ENCODE peak calls at places on chromosomes 5 and 9, in nine cellular contexts. One of them, this sample, is unnamed.

GRCh38 chr5:147455321-147455720 is 54.5 kb downstream of the DPYSL3 start:
- DNase-seq in CD14-positive monocyte: no peak
- DNase-seq in left ventricle myocardium inferior: no peak
- DNase-seq in breast epithelium: no peak
- DNase-seq in esophagus squamous epithelium: no peak
- DNase-seq in dorsolateral prefrontal cortex: no peak
- DNase-seq in progenitor cell of endocrine pancreas: no peak
- DNase-seq in osteocyte: no peak
- DNase-seq in GM13977: peak; percentile 50
- DNase-seq in this sample: no peak

GRCh38 chr9:116058421-116058820 is 95.2 kb upstream of the PAPPA start:
- DNase-seq in CD14-positive monocyte: no peak
- DNase-seq in breast epithelium: no peak
- DNase-seq in dorsolateral prefrontal cortex: no peak
- DNase-seq in left ventricle myocardium inferior: no peak
- DNase-seq in esophagus squamous epithelium: no peak
- DNase-seq in GM13977: no peak
- DNase-seq in progenitor cell of endocrine pancreas: no peak
- DNase-seq in osteocyte: no peak
- DNase-seq in this sample: no peak

GRCh38 chr5:179680780-179681411 is at the start of gene CBY3:
- DNase-seq in esophagus squamous epithelium: no peak
- DNase-seq in CD14-positive monocyte: no peak
- DNase-seq in progenitor cell of endocrine pancreas: no peak
- DNase-seq in left ventricle myocardium inferior: no peak
- DNase-seq in GM13977: no peak
- DNase-seq in breast epithelium: no peak
- DNase-seq in osteocyte: no peak
- DNase-seq in dorsolateral prefrontal cortex: no peak
- DNase-seq in this sample: no peak

GRCh38 chr5:66567474-66567873 is 28.7 kb upstream of the MAST4 start:
- DNase-seq in breast epithelium: no peak
- DNase-seq in CD14-positive monocyte: no peak
- DNase-seq in osteocyte: no peak
- DNase-seq in esophagus squamous epithelium: no peak
- DNase-seq in GM13977: no peak
- DNase-seq in dorsolateral prefrontal cortex: no peak
- DNase-seq in left ventricle myocardium inferior: no peak
- DNase-seq in progenitor cell of endocrine pancreas: no peak
- DNase-seq in this sample: no peak

GRCh38 chr9:6226696-6227095 is 11.1 kb downstream of the IL33 start:
- DNase-seq in osteocyte: no peak
- DNase-seq in esophagus squamous epithelium: no peak
- DNase-seq in progenitor cell of endocrine pancreas: no peak
- DNase-seq in GM13977: no peak
- DNase-seq in breast epithelium: no peak
- DNase-seq in dorsolateral prefrontal cortex: no peak
- DNase-seq in left ventricle myocardium inferior: no peak
- DNase-seq in CD14-positive monocyte: no peak
- DNase-seq in this sample: no peak

GRCh38 chr5:83925952-83926351 is 205.3 kb upstream of the HAPLN1 start:
- DNase-seq in dorsolateral prefrontal cortex: no peak
- DNase-seq in osteocyte: no peak
- DNase-seq in progenitor cell of endocrine pancreas: no peak
- DNase-seq in left ventricle myocardium inferior: no peak
- DNase-seq in breast epithelium: no peak
- DNase-seq in esophagus squamous epithelium: no peak
- DNase-seq in CD14-positive monocyte: no peak
- DNase-seq in GM13977: no peak
- DNase-seq in this sample: no peak

GRCh38 chr9:109717342-109717741 is 62.7 kb upstream of the PALM2AKAP2 start:
- DNase-seq in left ventricle myocardium inferior: no peak
- DNase-seq in esophagus squamous epithelium: no peak
- DNase-seq in breast epithelium: no peak
- DNase-seq in progenitor cell of endocrine pancreas: no peak
- DNase-seq in CD14-positive monocyte: no peak
- DNase-seq in dorsolateral prefrontal cortex: no peak
- DNase-seq in GM13977: no peak
- DNase-seq in osteocyte: no peak
- DNase-seq in this sample: no peak

GRCh38 chr9:91214086-91214485 is 147.6 kb downstream of the AUH start:
- DNase-seq in left ventricle myocardium inferior: no peak
- DNase-seq in progenitor cell of endocrine pancreas: no peak
- DNase-seq in dorsolateral prefrontal cortex: no peak
- DNase-seq in breast epithelium: no peak
- DNase-seq in GM13977: no peak
- DNase-seq in CD14-positive monocyte: no peak
- DNase-seq in osteocyte: no peak
- DNase-seq in esophagus squamous epithelium: no peak
- DNase-seq in this sample: no peak

GRCh38 chr5:148808864-148809642 is 17.4 kb upstream of the ADRB2 start:
- DNase-seq in dorsolateral prefrontal cortex: no peak
- DNase-seq in left ventricle myocardium inferior: peak; percentile 22
- DNase-seq in esophagus squamous epithelium: no peak
- DNase-seq in osteocyte: no peak
- DNase-seq in progenitor cell of endocrine pancreas: no peak
- DNase-seq in GM13977: peak; percentile 59
- DNase-seq in CD14-positive monocyte: peak; percentile 66
- DNase-seq in breast epithelium: no peak
- DNase-seq in this sample: no peak

GRCh38 chr5:65928341-65928752 is 2.0 kb downstream of the ERBIN start:
- DNase-seq in breast epithelium: no peak
- DNase-seq in osteocyte: no peak
- DNase-seq in left ventricle myocardium inferior: no peak
- DNase-seq in dorsolateral prefrontal cortex: no peak
- DNase-seq in GM13977: no peak
- DNase-seq in CD14-positive monocyte: no peak
- DNase-seq in progenitor cell of endocrine pancreas: no peak
- DNase-seq in esophagus squamous epithelium: no peak
- DNase-seq in this sample: no peak

GRCh38 chr5:134387443-134387842 is 16.1 kb downstream of the UBE2B start:
- DNase-seq in progenitor cell of endocrine pancreas: no peak
- DNase-seq in left ventricle myocardium inferior: no peak
- DNase-seq in CD14-positive monocyte: no peak
- DNase-seq in breast epithelium: no peak
- DNase-seq in osteocyte: no peak
- DNase-seq in dorsolateral prefrontal cortex: no peak
- DNase-seq in GM13977: no peak
- DNase-seq in esophagus squamous epithelium: no peak
- DNase-seq in this sample: no peak

GRCh38 chr9:37840560-37841194 is 40.1 kb downstream of the DCAF10 start:
- DNase-seq in CD14-positive monocyte: no peak
- DNase-seq in breast epithelium: no peak
- DNase-seq in esophagus squamous epithelium: no peak
- DNase-seq in GM13977: no peak
- DNase-seq in osteocyte: no peak
- DNase-seq in left ventricle myocardium inferior: no peak
- DNase-seq in progenitor cell of endocrine pancreas: no peak
- DNase-seq in dorsolateral prefrontal cortex: no peak
- DNase-seq in this sample: no peak

GRCh38 chr9:98536542-98537173 is 172.1 kb downstream of the GABBR2 start:
- DNase-seq in dorsolateral prefrontal cortex: no peak
- DNase-seq in osteocyte: no peak
- DNase-seq in progenitor cell of endocrine pancreas: no peak
- DNase-seq in esophagus squamous epithelium: no peak
- DNase-seq in breast epithelium: no peak
- DNase-seq in GM13977: peak; percentile 50
- DNase-seq in left ventricle myocardium inferior: no peak
- DNase-seq in CD14-positive monocyte: no peak
- DNase-seq in this sample: no peak

DNA sequence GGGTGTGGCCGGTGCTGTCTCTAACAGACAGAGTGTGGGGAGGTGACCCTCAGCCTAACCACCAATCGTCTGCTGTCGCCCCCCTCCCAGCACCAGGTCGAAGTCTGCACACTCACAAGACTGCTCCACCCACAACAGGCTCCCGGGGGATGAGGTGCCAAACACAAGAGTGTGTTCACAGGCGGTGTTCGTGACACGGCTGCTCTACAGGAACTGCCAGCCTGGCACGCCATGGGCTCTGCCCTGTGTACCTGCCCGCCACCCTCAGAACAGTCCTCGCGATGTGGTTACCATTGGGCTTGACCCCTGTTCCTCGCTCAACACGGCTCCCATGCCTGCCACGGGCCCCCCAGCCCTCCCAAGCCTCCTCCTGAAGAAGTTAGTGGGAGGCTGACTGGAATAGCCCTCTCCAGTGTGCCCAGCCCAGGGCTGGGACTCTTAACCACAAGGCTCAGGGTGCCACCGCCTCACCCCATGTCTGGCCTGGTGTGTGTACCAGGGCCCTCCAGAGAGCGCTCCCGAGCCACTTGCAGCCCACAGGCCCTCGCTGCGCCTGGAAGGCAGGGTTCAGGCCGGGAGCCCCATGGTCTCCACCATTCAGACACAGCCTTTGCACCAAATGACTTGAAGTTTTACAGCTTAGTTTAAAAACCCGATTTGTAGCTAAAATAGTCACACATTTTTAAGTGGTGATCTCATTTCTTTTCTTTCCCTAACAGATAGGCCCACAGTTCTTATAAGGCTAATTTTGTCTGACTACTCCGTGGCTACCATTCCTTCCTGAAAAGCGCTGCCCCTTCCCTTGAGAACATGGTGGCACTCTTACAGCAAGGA is 102.5 kb downstream of the CAMSAP1 start:
- DNase-seq in dorsolateral prefrontal cortex: no peak
- DNase-seq in left ventricle myocardium inferior: no peak
- DNase-seq in CD14-positive monocyte: peak; percentile 46
- DNase-seq in breast epithelium: no peak
- DNase-seq in progenitor cell of endocrine pancreas: no peak
- DNase-seq in esophagus squamous epithelium: no peak
- DNase-seq in osteocyte: no peak
- DNase-seq in GM13977: no peak
- DNase-seq in this sample: no peak
- TF ChIP-seq CTCF in dorsolateral prefrontal cortex: no peak
- TF ChIP-seq CTCF in left ventricle myocardium inferior: no peak
- TF ChIP-seq CTCF in CD14-positive monocyte: no peak
- TF ChIP-seq CTCF in breast epithelium: no peak
- TF ChIP-seq CTCF in progenitor cell of endocrine pancreas: no peak
- TF ChIP-seq CTCF in esophagus squamous epithelium: no peak
- TF ChIP-seq CTCF in osteocyte: no peak
- TF ChIP-seq CTCF in GM13977: no peak
- TF ChIP-seq CTCF in this sample: no peak

GRCh38 chr9:128414461-128414860 is 6.2 kb upstream of the CERCAM start:
- DNase-seq in GM13977: no peak
- DNase-seq in osteocyte: no peak
- DNase-seq in CD14-positive monocyte: no peak
- DNase-seq in breast epithelium: no peak
- DNase-seq in dorsolateral prefrontal cortex: no peak
- DNase-seq in progenitor cell of endocrine pancreas: no peak
- DNase-seq in left ventricle myocardium inferior: no peak
- DNase-seq in esophagus squamous epithelium: no peak
- DNase-seq in this sample: no peak
- TF ChIP-seq CTCF in GM13977: no peak
- TF ChIP-seq CTCF in osteocyte: no peak
- TF ChIP-seq CTCF in CD14-positive monocyte: no peak
- TF ChIP-seq CTCF in breast epithelium: no peak
- TF ChIP-seq CTCF in dorsolateral prefrontal cortex: no peak
- TF ChIP-seq CTCF in progenitor cell of endocrine pancreas: peak; percentile 42
- TF ChIP-seq CTCF in left ventricle myocardium inferior: no peak
- TF ChIP-seq CTCF in esophagus squamous epithelium: no peak
- TF ChIP-seq CTCF in this sample: no peak

DNA sequence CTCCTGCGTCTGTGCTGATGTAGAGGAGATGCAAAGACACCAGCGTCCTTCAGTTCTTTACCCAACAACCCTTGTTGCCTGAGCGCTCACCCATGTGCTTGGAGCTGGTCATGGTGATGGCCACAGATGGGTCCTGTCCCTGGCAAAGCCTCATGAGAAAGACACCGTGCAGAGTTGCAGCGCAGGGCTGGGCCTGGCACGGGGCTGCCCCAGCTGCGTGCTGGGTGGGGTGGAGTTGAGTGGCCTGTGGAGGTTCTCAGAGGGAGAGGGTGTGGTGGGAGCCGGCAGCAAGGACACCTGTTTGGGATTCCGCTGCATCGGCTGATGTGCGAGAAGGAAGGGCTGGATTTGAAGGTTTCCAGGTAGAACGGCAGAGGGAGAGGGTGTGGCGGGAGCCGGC is 125.2 kb upstream of the CACNA1B start:
- DNase-seq in progenitor cell of endocrine pancreas: no peak
- DNase-seq in osteocyte: no peak
- DNase-seq in esophagus squamous epithelium: no peak
- DNase-seq in dorsolateral prefrontal cortex: no peak
- DNase-seq in CD14-positive monocyte: no peak
- DNase-seq in breast epithelium: no peak
- DNase-seq in left ventricle myocardium inferior: no peak
- DNase-seq in GM13977: no peak
- DNase-seq in this sample: no peak
- TF ChIP-seq CTCF in progenitor cell of endocrine pancreas: no peak
- TF ChIP-seq CTCF in osteocyte: no peak
- TF ChIP-seq CTCF in esophagus squamous epithelium: no peak
- TF ChIP-seq CTCF in dorsolateral prefrontal cortex: no peak
- TF ChIP-seq CTCF in CD14-positive monocyte: no peak
- TF ChIP-seq CTCF in breast epithelium: no peak
- TF ChIP-seq CTCF in left ventricle myocardium inferior: no peak
- TF ChIP-seq CTCF in GM13977: no peak
- TF ChIP-seq CTCF in this sample: no peak

DNA sequence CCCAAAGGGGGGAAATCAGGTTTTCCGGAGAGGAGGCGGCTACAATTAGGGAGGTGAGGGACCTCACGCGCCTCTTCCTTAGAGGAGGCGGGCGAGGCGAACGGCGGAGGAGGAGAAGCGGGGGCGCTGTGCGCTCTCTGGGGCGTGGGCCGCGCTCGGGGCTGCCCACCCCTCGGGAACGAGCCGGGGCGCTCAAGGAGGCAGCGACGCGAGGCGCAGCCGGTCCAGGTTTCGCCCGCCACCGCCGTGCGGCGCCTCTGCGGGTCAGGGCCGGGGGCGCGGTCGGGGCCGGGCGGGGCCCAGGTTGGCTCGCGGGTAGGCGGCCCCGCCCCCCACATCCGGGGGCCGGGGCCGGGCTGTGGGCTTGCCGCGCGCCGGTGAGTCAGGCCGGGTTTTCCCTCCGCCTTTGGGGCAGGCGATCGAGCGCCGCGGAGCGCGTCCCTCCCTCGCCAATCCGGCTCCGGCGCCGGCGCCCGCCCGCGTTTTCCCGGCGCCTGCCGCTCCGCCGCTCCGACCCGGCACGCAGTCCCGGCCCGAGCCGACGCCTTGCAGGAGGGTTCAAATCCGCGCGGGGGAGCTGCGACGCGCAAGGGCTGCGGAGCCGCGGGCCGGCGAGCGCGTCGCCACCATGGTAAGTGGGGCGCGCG is at the start of gene N4BP3:
- DNase-seq in left ventricle myocardium inferior: no peak
- DNase-seq in osteocyte: no peak
- DNase-seq in esophagus squamous epithelium: no peak
- DNase-seq in GM13977: peak; percentile 93
- DNase-seq in dorsolateral prefrontal cortex: no peak
- DNase-seq in breast epithelium: peak; percentile 85
- DNase-seq in CD14-positive monocyte: no peak
- DNase-seq in progenitor cell of endocrine pancreas: peak; percentile 78
- DNase-seq in this sample: peak; percentile 77
- TF ChIP-seq CTCF in left ventricle myocardium inferior: no peak
- TF ChIP-seq CTCF in osteocyte: no peak
- TF ChIP-seq CTCF in esophagus squamous epithelium: peak; percentile 17
- TF ChIP-seq CTCF in GM13977: peak; percentile 18
- TF ChIP-seq CTCF in dorsolateral prefrontal cortex: no peak
- TF ChIP-seq CTCF in breast epithelium: no peak
- TF ChIP-seq CTCF in CD14-positive monocyte: no peak
- TF ChIP-seq CTCF in progenitor cell of endocrine pancreas: no peak
- TF ChIP-seq CTCF in this sample: no peak

GRCh38 chr9:124858330-124859046 is 3.3 kb downstream of the RPL35 start:
- DNase-seq in CD14-positive monocyte: no peak
- DNase-seq in breast epithelium: no peak
- DNase-seq in dorsolateral prefrontal cortex: no peak
- DNase-seq in left ventricle myocardium inferior: no peak
- DNase-seq in progenitor cell of endocrine pancreas: no peak
- DNase-seq in esophagus squamous epithelium: no peak
- DNase-seq in osteocyte: no peak
- DNase-seq in GM13977: no peak
- DNase-seq in this sample: no peak
- TF ChIP-seq CTCF in CD14-positive monocyte: no peak
- TF ChIP-seq CTCF in breast epithelium: no peak
- TF ChIP-seq CTCF in dorsolateral prefrontal cortex: no peak
- TF ChIP-seq CTCF in left ventricle myocardium inferior: no peak
- TF ChIP-seq CTCF in progenitor cell of endocrine pancreas: no peak
- TF ChIP-seq CTCF in esophagus squamous epithelium: no peak
- TF ChIP-seq CTCF in osteocyte: no peak
- TF ChIP-seq CTCF in GM13977: no peak
- TF ChIP-seq CTCF in this sample: no peak